ENCODE peak calls at places on chromosomes 2 and 18, in seven cellular contexts. E is breast epithelium, J is left cardiac atrium, P is brain microvascular endothelial cell, Q is NCI-H526 treated with DMSO at 0.1 percent for 48 hours, R is fibroblast of mammary gland, I is ecto neural progenitor cell. M is an unnamed sample.

GRCh38 chr18:79522451-79523220 is 126.9 kb downstream of the NFATC1 start:
- DNase-seq in Q (no peak), P (no peak), J (no peak), I (peak; percentile 48), E (peak; percentile 41), R (no peak), M (no peak)

GRCh38 chr18:13137939-13138821 is 80.4 kb upstream of the LDLRAD4 start:
- DNase-seq in Q (no peak), P (no peak), E (no peak), J (peak; percentile 67), R (peak; percentile 84), I (no peak), M (no peak)

GRCh38 chr18:26405190-26405781 is 143.1 kb downstream of the KCTD1 start:
- DNase-seq in I (no peak), P (peak; percentile 12), Q (peak; percentile 62), R (peak; percentile 42), J (peak; percentile 41), E (no peak), M (no peak)

GRCh38 chr2:98702127-98702802 is 28.7 kb downstream of the MGAT4A start:
- DNase-seq in P (no peak), E (no peak), R (no peak), J (no peak), Q (peak; percentile 35), I (no peak), M (no peak)

GRCh38 chr2:16713011-16713423 is 47.4 kb upstream of the CYRIA start:
- DNase-seq in E (no peak), R (no peak), Q (peak; percentile 100), J (no peak), P (no peak), I (no peak), M (no peak)

GRCh38 chr2:7165736-7166135 is 248.5 kb downstream of the RNF144A start:
- DNase-seq in E (no peak), I (no peak), R (no peak), P (no peak), J (no peak), Q (no peak), M (no peak)

GRCh38 chr2:127953128-127953718 is 67.5 kb upstream of the AMMECR1L start:
- DNase-seq in R (peak; percentile 38), Q (no peak), E (no peak), I (no peak), J (peak; percentile 60), P (no peak), M (no peak)

GRCh38 chr2:26704441-26704977 is 12.0 kb downstream of the KCNK3 start:
- DNase-seq in I (no peak), Q (no peak), E (no peak), P (peak; percentile 53), J (no peak), R (peak; percentile 61), M (no peak)

GRCh38 chr2:120899373-120899772 is 163.7 kb downstream of the GLI2 start:
- DNase-seq in Q (no peak), R (no peak), E (no peak), P (no peak), J (no peak), I (no peak), M (no peak)

GRCh38 chr18:7658701-7659100 is 91.6 kb downstream of the PTPRM start:
- DNase-seq in J (no peak), Q (no peak), R (no peak), E (no peak), P (no peak), I (no peak), M (no peak)

GRCh38 chr2:130366720-130367119 is 10.9 kb downstream of the PTPN18 start:
- DNase-seq in Q (no peak), P (no peak), I (no peak), E (no peak), R (no peak), J (no peak), M (no peak)